ENCODE peak calls at places on chromosome 7, in five cellular contexts. Z, R, Y, B and F are unnamed samples.

GRCh38 chr7:117024811-117025210 is 71.5 kb downstream of the ST7 start:
- DNase-seq in Z (no peak), R (no peak), Y (no peak), B (no peak), F (no peak)

GRCh38 chr7:123367508-123368122 is 166.8 kb downstream of the IQUB start:
- DNase-seq in Z (peak; percentile 32), R (peak; percentile 15), Y (no peak), B (no peak), F (no peak)

GRCh38 chr7:2399848-2400587 is 3.4 kb upstream of the CHST12 start:
- DNase-seq in Z (peak; percentile 94), R (peak; percentile 44), Y (no peak), B (peak; percentile 79), F (peak; percentile 90)

GRCh38 chr7:2621061-2621828 is 10.5 kb upstream of the TTYH3 start:
- DNase-seq in Z (peak; percentile 77), R (no peak), Y (no peak), B (peak; percentile 63), F (no peak)

GRCh38 chr7:33707427-33707826 is 197.9 kb upstream of the BMPER start:
- DNase-seq in Z (no peak), R (no peak), Y (no peak), B (no peak), F (no peak)

GRCh38 chr7:74043523-74043951 is 15.6 kb downstream of the ELN start:
- DNase-seq in Z (no peak), R (no peak), Y (no peak), B (no peak), F (no peak)

GRCh38 chr7:41779918-41780317 is 77.0 kb upstream of the INHBA start:
- DNase-seq in Z (no peak), R (no peak), Y (no peak), B (no peak), F (no peak)

GRCh38 chr7:106151459-106152312 is 39.6 kb upstream of the SYPL1 start:
- DNase-seq in Z (no peak), R (no peak), Y (no peak), B (no peak), F (no peak)

GRCh38 chr7:28298870-28299484 is 113.3 kb upstream of the CREB5 start:
- DNase-seq in Z (peak; percentile 52), R (peak; percentile 52), Y (no peak), B (no peak), F (no peak)

GRCh38 chr7:30412810-30413504 is 65.6 kb downstream of the NOD1 start:
- DNase-seq in Z (peak; percentile 59), R (peak; percentile 66), Y (peak; percentile 15), B (no peak), F (no peak)

GRCh38 chr7:38452615-38453014 is 178.6 kb downstream of the AMPH start:
- DNase-seq in Z (no peak), R (no peak), Y (no peak), B (no peak), F (no peak)

GRCh38 chr7:24422611-24423010 is 138.6 kb downstream of the NPY start:
- DNase-seq in Z (no peak), R (no peak), Y (no peak), B (no peak), F (no peak)

GRCh38 chr7:5423844-5424688 is 432 bp upstream of the TNRC18 start:
- DNase-seq in Z (peak; percentile 98), R (peak; percentile 80), Y (peak; percentile 37), B (peak; percentile 95), F (peak; percentile 96)

GRCh38 chr7:23211542-23211941 is 29.7 kb downstream of the NUP42 start:
- DNase-seq in Z (no peak), R (no peak), Y (no peak), B (no peak), F (no peak)

GRCh38 chr7:106180721-106181120 is 68.6 kb upstream of the SYPL1 start:
- DNase-seq in Z (no peak), R (no peak), Y (no peak), B (no peak), F (no peak)

GRCh38 chr7:134927723-134928122 is 58.6 kb upstream of the AGBL3 start:
- DNase-seq in Z (no peak), R (no peak), Y (no peak), B (no peak), F (no peak)

GRCh38 chr7:117872565-117873055 is 631 bp downstream of the CTTNBP2 start:
- DNase-seq in Z (peak; percentile 24), R (no peak), Y (no peak), B (no peak), F (peak; percentile 74)

GRCh38 chr7:23120106-23120505 is 14.5 kb downstream of the KLHL7 start:
- DNase-seq in Z (no peak), R (no peak), Y (no peak), B (no peak), F (no peak)

GRCh38 chr7:108455524-108455832 is 758 bp downstream of the NRCAM start:
- DNase-seq in Z (peak; percentile 37), R (no peak), Y (peak; percentile 9), B (no peak), F (no peak)

GRCh38 chr7:39703143-39703542 is 79.8 kb downstream of the RALA start:
- DNase-seq in Z (no peak), R (peak; percentile 8), Y (no peak), B (no peak), F (no peak)

GRCh38 chr7:155807013-155807804 is 5.1 kb downstream of the SHH start:
- DNase-seq in Z (no peak), R (no peak), Y (no peak), B (no peak), F (no peak)

GRCh38 chr7:114554781-114555537 is 140.3 kb downstream of the FOXP2 start:
- DNase-seq in Z (no peak), R (no peak), Y (no peak), B (no peak), F (no peak)

GRCh38 chr7:30790391-30790790 is 19.2 kb downstream of the MINDY4 start:
- DNase-seq in Z (no peak), R (no peak), Y (no peak), B (no peak), F (no peak)

GRCh38 chr7:64869121-64869725 is 33.9 kb upstream of the ZNF273 start:
- DNase-seq in Z (peak; percentile 6), R (no peak), Y (no peak), B (no peak), F (no peak)

GRCh38 chr7:4683043-4683883 is 1.2 kb downstream of the FOXK1 start:
- DNase-seq in Z (no peak), R (no peak), Y (no peak), B (peak; percentile 54), F (peak; percentile 58)

GRCh38 chr7:115724400-115725056 is 306.0 kb downstream of the TFEC start:
- DNase-seq in Z (no peak), R (no peak), Y (no peak), B (no peak), F (no peak)

GRCh38 chr7:94173436-94173835 is 169.3 kb upstream of the BET1 start:
- DNase-seq in Z (no peak), R (no peak), Y (no peak), B (no peak), F (no peak)

GRCh38 chr7:4734587-4735365 is 40.6 kb upstream of the AP5Z1 start:
- DNase-seq in Z (no peak), R (no peak), Y (no peak), B (no peak), F (no peak)

GRCh38 chr7:36207451-36208291 is 54.6 kb downstream of the EEPD1 start:
- DNase-seq in Z (peak; percentile 82), R (peak; percentile 71), Y (no peak), B (peak; percentile 50), F (peak; percentile 79)

DNA sequence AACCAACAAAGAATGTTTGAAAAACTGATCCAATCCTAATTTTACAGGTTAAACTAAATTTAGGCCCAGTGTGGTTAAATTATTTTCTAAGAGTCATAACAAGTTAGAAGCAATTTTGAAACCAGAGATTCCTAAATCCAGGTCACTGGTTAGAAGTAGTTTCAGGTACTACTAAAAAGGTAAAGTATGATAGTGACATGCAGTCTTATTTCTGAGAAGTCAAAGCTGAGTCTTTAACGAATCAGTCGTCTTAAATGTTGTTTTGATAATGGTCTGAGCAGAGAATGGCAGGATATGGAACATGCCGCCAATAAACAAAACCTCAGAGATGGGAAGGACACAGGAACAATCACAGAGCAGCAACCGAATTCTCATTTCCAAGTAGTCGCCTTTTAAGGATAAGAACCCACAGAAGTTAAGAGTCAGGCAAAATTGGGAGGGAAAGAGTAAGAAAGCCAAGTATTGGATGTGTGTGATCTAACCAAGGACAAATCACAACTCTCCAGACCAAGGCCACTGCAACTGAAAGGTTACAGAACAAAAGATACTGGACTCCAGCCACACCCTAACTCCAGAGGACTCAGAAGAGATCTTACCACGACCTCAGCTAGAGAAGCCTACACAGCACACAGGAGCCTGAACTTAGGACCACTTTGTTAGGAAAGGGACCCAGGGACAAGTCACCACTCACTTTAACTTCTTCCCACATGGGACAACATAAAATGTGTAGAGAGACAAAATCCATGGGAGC is 19.7 kb downstream of the TMEM243 start:
- DNase-seq in Z (no peak), R (no peak), Y (no peak), B (no peak), F (no peak)
- H3K4me1 ChIP-seq in Z (no peaks in the 10 kb centered on the region), R (no peaks in the 10 kb centered on the region), Y (peaks cover 40% of the 10 kb centered on the region), B (peaks cover 49% of the 10 kb centered on the region), F (no peaks in the 10 kb centered on the region)

GRCh38 chr7:112081778-112082177 is 124.4 kb downstream of the DOCK4 start:
- DNase-seq in Z (peak; percentile 47), R (no peak), Y (no peak), B (peak; percentile 74), F (no peak)
- H3K4me1 ChIP-seq in Z (peaks cover 34% of the 10 kb centered on the region), R (peaks cover 79% of the 10 kb centered on the region), Y (no peaks in the 10 kb centered on the region), B (peaks cover 62% of the 10 kb centered on the region), F (peaks cover 6% of the 10 kb centered on the region)

DNA sequence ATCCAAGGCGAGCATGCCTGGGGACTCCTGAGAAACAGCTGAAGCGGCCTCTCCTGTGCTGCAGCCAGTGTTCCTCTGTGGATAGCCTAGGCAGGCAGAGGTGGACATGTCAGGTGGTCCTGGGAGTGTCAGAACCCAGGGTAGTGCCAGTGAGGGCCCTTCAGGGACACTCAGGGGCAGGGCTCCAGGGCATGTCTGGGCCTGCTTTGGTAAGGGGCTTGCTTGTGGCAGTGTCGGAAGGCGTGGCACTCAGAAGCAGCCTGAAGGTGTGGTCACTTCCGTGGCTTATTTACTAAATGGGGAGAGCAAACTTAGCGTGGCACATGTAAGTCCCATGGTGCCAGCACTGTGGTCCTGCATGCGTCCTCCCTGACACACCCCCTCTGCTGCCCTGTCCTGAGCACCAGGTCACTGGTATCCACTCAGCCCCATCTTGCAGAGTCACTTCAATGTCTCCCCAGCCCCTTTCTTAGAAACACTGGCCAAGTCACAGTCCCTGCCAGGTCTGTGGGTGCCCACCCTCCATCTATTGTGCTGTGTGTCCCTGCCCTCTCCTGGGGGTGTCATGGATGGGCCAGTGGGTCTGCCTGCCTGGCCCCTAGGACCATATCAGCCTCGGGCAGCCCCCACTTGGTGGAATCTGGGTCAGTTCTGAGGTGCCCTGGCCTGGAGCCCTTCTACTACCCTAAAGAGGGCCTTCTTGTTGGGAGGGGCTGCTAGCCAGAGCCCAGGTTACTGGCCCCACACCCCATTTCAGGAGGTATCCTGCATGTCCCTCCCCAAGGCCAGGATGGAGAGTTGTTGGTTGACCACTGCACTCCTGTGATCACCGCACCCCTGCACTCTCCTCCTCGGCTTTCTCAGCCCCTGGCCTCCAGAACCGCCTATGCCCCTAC is 6.4 kb downstream of the ZMIZ2 start:
- DNase-seq in Z (no peak), R (no peak), Y (no peak), B (no peak), F (no peak)
- H3K4me1 ChIP-seq in Z (peaks cover 27% of the 10 kb centered on the region), R (peaks cover 20% of the 10 kb centered on the region), Y (peaks cover 35% of the 10 kb centered on the region), B (peaks cover 58% of the 10 kb centered on the region), F (no peaks in the 10 kb centered on the region)

DNA sequence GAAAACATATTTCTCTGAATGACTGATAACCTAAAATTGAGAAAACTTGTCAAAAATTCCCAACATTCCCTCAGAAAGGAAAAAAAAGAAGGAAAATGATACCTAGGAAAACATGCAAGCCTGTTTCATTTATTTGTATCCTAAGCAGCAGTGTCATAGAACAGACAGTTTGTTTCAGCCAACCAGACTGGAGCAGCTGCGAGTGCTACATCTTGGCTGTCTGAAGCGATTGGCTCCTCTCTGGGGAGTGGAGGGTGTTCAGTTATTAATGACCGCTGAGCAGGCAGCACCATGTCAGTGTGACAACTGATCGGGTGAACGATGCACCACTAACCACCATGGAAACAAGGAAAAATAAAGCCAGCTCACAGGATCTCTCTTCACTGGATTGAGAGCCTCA is at the start of gene LRRN3:
- DNase-seq in Z (peak; percentile 63), R (no peak), Y (peak; percentile 41), B (no peak), F (peak; percentile 45)
- H3K4me1 ChIP-seq in Z (peaks cover 26% of the 10 kb centered on the region), R (peaks cover 16% of the 10 kb centered on the region), Y (peaks cover 11% of the 10 kb centered on the region), B (peaks cover 5% of the 10 kb centered on the region), F (no peaks in the 10 kb centered on the region)